ENCODE peak calls at places on chromosomes 5 and 9, in five cellular contexts. P is HCT116, Q is A549, O is GM12878, S is K562. G is an unnamed sample.

GRCh38 chr9:134294228-134295071 is 31.8 kb upstream of the RXRA start:
- DNase-seq in Q (no peak), S (peak), P (no peak), O (no peak), G (no peak)

GRCh38 chr5:169296456-169297220 is 4.3 kb downstream of the SLIT3 start:
- DNase-seq in P (no peak), S (no peak), Q (peak), O (no peak), G (no peak)

GRCh38 chr9:109171926-109172325 is 4.9 kb upstream of the FRRS1L start:
- DNase-seq in Q (no peak), O (no peak), P (no peak), S (peak), G (no peak)

GRCh38 chr5:178387856-178388190 is 155.2 kb upstream of the PHYKPL start:
- DNase-seq in P (no peak), Q (no peak), S (no peak), O (no peak), G (no peak)

GRCh38 chr5:176675676-176676360 is 28.5 kb downstream of the TSPAN17 start:
- DNase-seq in P (peak), O (no peak), Q (peak), S (peak), G (peak)

GRCh38 chr9:13424204-13424603 is 144.7 kb upstream of the MPDZ start:
- DNase-seq in P (no peak), O (no peak), Q (peak), S (no peak), G (no peak)

GRCh38 chr5:228886-229285 is 10.8 kb downstream of the SDHA start:
- DNase-seq in S (no peak), Q (no peak), O (no peak), P (no peak), G (no peak)

GRCh38 chr9:34373749-34374148 is 2.9 kb downstream of the MYORG start:
- DNase-seq in Q (no peak), O (no peak), P (no peak), S (no peak), G (no peak)

GRCh38 chr9:134211811-134212460 is 47.6 kb upstream of the RNU6ATAC start:
- DNase-seq in P (no peak), Q (no peak), O (no peak), S (no peak), G (no peak)

GRCh38 chr9:108478871-108479332 is 376.9 kb downstream of the ACTL7B start:
- DNase-seq in Q (peak), S (no peak), P (no peak), O (peak), G (peak)

GRCh38 chr5:23139338-23140171 is 286.4 kb upstream of the CDH12 start:
- DNase-seq in O (no peak), P (no peak), S (no peak), Q (peak), G (peak)
- TF ChIP-seq CTCF in O (peak), P (peak), S (peak), Q (peak), G (peak)

GRCh38 chr9:137406876-137407589 is 15.9 kb downstream of the EXD3 start:
- DNase-seq in O (no peak), P (no peak), S (no peak), Q (peak), G (peak)
- TF ChIP-seq MAX in O (no peak), P (no peak), S (no peak), Q (no peak), G (peak)

GRCh38 chr9:123928471-123929176 is 1.3 kb downstream of the DENND1A start:
- DNase-seq in P (no peak), S (no peak), Q (no peak), O (no peak), G (peak)

GRCh38 chr9:123927625-123928308 is 2.2 kb downstream of the DENND1A start:
- DNase-seq in Q (no peak), S (no peak), O (peak), P (no peak), G (peak)

GRCh38 chr9:123926986-123927385 is 2.9 kb downstream of the DENND1A start:
- DNase-seq in P (no peak), O (no peak), S (no peak), Q (no peak), G (no peak)

GRCh38 chr9:123929177-123929869 is 603 bp downstream of the DENND1A start:
- DNase-seq in P (no peak), O (no peak), S (peak), Q (no peak), G (peak)

GRCh38 chr9:123929870-123930831 is at the start of gene DENND1A:
- DNase-seq in P (peak), S (peak), Q (peak), O (no peak), G (peak)
- TF ChIP-seq POLR2A in P (no peak), S (peak), Q (peak), O (peak), G (peak)

GRCh38 chr9:89428222-89428761 is 69.6 kb downstream of the SEMA4D start:
- DNase-seq in Q (no peak), P (no peak), S (no peak), O (no peak), G (no peak)

GRCh38 chr9:89426389-89426961 is 71.4 kb downstream of the SEMA4D start:
- DNase-seq in Q (no peak), P (no peak), O (peak), S (no peak), G (peak)

GRCh38 chr9:89427621-89428221 is 70.2 kb downstream of the SEMA4D start:
- DNase-seq in Q (no peak), O (no peak), S (no peak), P (no peak), G (no peak)

GRCh38 chr9:89430995-89431394 is 66.9 kb downstream of the SEMA4D start:
- DNase-seq in P (no peak), Q (no peak), O (no peak), S (no peak), G (no peak)

DNA sequence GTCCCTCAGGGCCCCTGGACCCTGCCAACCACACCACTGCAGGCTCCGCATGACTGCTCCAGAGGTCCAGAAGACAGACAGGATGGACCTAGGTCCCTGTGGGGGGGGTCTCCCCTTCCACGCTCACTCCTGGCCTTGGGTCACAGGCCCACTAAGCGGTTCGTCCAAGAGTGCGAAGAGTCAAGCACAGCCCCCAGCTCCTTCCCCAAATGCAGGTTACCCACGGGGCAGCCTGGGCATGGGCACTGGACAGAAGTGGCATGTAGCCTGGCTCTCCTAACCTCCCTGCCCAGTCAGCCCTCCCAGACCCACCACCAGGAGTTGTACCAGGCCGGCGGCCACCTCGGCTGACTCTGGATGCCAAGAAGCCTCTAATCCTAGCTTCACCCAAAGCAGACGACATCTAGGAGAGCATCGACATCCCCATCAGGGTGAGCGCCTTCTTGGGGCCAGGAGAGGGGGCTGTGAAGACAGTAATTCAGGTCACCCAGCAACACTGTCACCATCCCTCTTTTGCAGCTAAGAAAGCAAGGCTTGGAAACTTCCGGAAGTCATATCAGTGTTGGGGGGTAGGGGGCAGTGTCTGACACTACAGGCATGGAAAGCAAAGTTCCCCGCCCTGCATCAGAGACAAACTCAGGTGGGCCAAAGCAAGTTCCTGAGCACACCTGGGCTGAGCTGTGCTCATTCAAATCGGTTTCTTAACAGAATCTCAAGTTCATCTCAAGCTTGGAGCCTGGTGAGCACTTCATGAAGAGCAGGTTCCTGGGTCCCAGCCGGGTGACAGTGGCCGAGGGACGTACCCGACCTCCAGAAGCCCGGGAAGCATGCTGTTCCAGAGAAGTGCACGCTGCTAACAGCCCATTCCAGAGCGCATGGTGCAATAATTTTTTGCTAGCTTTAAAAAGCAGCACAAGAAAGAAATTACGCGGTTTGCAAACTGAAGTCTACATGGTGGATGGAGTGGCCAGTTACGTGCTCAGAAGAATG is 68.7 kb downstream of the SEMA4D start:
- DNase-seq in S (peak), Q (peak), P (no peak), O (no peak), G (peak)
- TF ChIP-seq CTCF in S (peak), Q (no peak), P (peak), O (peak), G (no peak)

DNA sequence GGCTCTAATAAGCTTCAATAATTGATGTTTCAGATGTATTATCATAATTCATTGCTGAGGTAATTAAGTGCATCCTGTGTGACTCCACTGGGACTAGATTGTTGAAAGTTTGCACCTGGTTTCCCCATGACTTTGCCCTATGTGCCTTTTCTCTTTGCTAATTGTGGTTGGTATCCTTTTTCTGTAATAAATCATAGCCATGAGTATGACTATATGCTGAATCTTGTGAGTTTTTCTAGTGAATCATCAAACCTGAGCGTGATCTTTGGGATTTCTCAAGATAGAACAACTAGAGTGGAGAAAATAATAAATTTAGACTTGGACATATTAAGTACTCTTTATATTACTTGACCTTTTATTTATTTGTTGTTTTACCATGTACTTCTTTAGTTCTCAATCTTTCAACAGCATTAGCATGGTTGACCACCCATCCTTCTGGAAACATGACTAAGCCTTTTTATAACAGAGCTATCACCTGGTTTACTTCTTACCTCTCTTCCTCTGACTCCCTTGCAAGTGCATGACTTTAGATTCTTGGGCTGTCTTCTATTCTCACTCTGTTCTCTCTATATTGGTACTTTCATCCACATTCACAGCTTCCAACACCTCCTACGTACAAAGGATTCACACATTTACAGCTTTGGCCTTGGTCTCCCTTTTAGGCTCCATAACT is 239.6 kb upstream of the TAS2R1 start:
- DNase-seq in Q (no peak), O (no peak), P (no peak), S (no peak), G (no peak)
- TF ChIP-seq MAX in Q (no peak), O (no peak), P (no peak), S (no peak), G (no peak)

GRCh38 chr5:149450199-149450598 is 71.1 kb upstream of the IL17B start:
- DNase-seq in S (no peak), Q (no peak), P (no peak), O (no peak), G (no peak)

GRCh38 chr5:149452665-149453617 is 73.8 kb upstream of the IL17B start:
- DNase-seq in S (no peak), O (no peak), Q (peak), P (no peak), G (no peak)

GRCh38 chr5:149453618-149454415 is 74.7 kb upstream of the IL17B start:
- DNase-seq in P (no peak), S (no peak), O (no peak), Q (no peak), G (no peak)

GRCh38 chr5:149448831-149449714 is 70.0 kb upstream of the IL17B start:
- DNase-seq in O (no peak), P (no peak), Q (peak), S (peak), G (peak)

GRCh38 chr5:149452007-149452664 is 73.0 kb upstream of the IL17B start:
- DNase-seq in S (peak), O (no peak), P (no peak), Q (no peak), G (peak)
- TF ChIP-seq POLR2A in S (peak), O (no peak), P (no peak), Q (no peak), G (no peak)

GRCh38 chr5:57887851-57888621 is 405.4 kb upstream of the ACTBL2 start:
- DNase-seq in O (no peak), Q (peak), S (no peak), P (peak), G (peak)
- TF ChIP-seq CTCF in O (peak), Q (peak), S (peak), P (peak), G (peak)

GRCh38 chr5:103475629-103476240 is 86.9 kb downstream of the NUDT12 start:
- DNase-seq in S (peak), O (no peak), Q (peak), P (peak), G (peak)

GRCh38 chr5:103469288-103470065 is 93.1 kb downstream of the NUDT12 start:
- DNase-seq in O (no peak), P (no peak), S (no peak), Q (no peak), G (no peak)

GRCh38 chr5:103474671-103475070 is 87.9 kb downstream of the NUDT12 start:
- DNase-seq in Q (no peak), P (no peak), O (no peak), S (no peak), G (no peak)

GRCh38 chr5:103473725-103474124 is 88.9 kb downstream of the NUDT12 start:
- DNase-seq in O (no peak), S (no peak), P (no peak), Q (no peak), G (no peak)

GRCh38 chr5:103472820-103473219 is 89.8 kb downstream of the NUDT12 start:
- DNase-seq in P (no peak), Q (peak), O (no peak), S (no peak), G (peak)
- TF ChIP-seq MAX in P (no peak), Q (no peak), O (no peak), S (no peak), G (no peak)

GRCh38 chr9:111896942-111897830 is 572 bp downstream of the UGCG start:
- DNase-seq in S (peak), Q (peak), P (no peak), O (no peak), G (peak)
- TF ChIP-seq POLR2A in S (no peak), Q (no peak), P (no peak), O (no peak), G (no peak)

GRCh38 chr9:91415290-91415689 is 8.3 kb downstream of the NFIL3 start:
- DNase-seq in P (no peak), Q (no peak), O (peak), S (no peak), G (peak)
- TF ChIP-seq CTCF in P (no peak), Q (no peak), O (no peak), S (no peak), G (no peak)